ENCODE peak calls at places on chromosomes 7 and 10, in five cellular contexts. K, C, U, L and J are unnamed samples.

GRCh38 chr10:71372882-71373495 is 23.7 kb upstream of the CDH23 start:
- DNase-seq in K (no peak), C (no peak), U (no peak), L (no peak), J (no peak)

GRCh38 chr10:63711866-63712716 is 190.9 kb downstream of the REEP3 start:
- DNase-seq in K (peak; percentile 22), C (peak; percentile 100), U (no peak), L (no peak), J (peak; percentile 94)

GRCh38 chr7:142299226-142299625 is 41.4 kb upstream of the PRSS58 start:
- DNase-seq in K (no peak), C (no peak), U (no peak), L (no peak), J (no peak)

GRCh38 chr10:131771634-131772358 is 129.0 kb upstream of the PPP2R2D start:
- DNase-seq in K (no peak), C (no peak), U (no peak), L (no peak), J (peak; percentile 74)

GRCh38 chr7:122070062-122070461 is 74.0 kb downstream of the AASS start:
- DNase-seq in K (no peak), C (no peak), U (no peak), L (no peak), J (no peak)

GRCh38 chr10:30990351-30990750 is 41.3 kb downstream of the ZNF438 start:
- DNase-seq in K (no peak), C (no peak), U (no peak), L (no peak), J (no peak)

GRCh38 chr7:80659120-80660055 is 20.9 kb downstream of the CD36 start:
- DNase-seq in K (no peak), C (peak; percentile 43), U (no peak), L (no peak), J (no peak)

GRCh38 chr7:81079736-81080135 is 160.9 kb upstream of the SEMA3C start:
- DNase-seq in K (no peak), C (no peak), U (no peak), L (no peak), J (no peak)

GRCh38 chr7:152512711-152513110 is 76.9 kb upstream of the KMT2C start:
- DNase-seq in K (no peak), C (no peak), U (no peak), L (no peak), J (no peak)

GRCh38 chr7:41501466-41501865 is 201.4 kb downstream of the INHBA start:
- DNase-seq in K (no peak), C (no peak), U (no peak), L (no peak), J (no peak)

GRCh38 chr10:21020545-21020944 is 123.4 kb upstream of the NEBL start:
- DNase-seq in K (no peak), C (peak; percentile 50), U (no peak), L (peak; percentile 61), J (no peak)

GRCh38 chr10:130021373-130021950 is 57.4 kb upstream of the EBF3 start:
- DNase-seq in K (no peak), C (no peak), U (no peak), L (no peak), J (no peak)

GRCh38 chr7:10429516-10429915 is 544.2 kb upstream of the PHF14 start:
- DNase-seq in K (no peak), C (no peak), U (no peak), L (no peak), J (no peak)

GRCh38 chr7:138449580-138449979 is 10.5 kb upstream of the TRIM24 start:
- DNase-seq in K (no peak), C (no peak), U (no peak), L (peak; percentile 69), J (no peak)

GRCh38 chr10:22805304-22805703 is 90.9 kb upstream of the PIP4K2A start:
- DNase-seq in K (peak; percentile 42), C (peak; percentile 42), U (no peak), L (no peak), J (no peak)

GRCh38 chr7:136925556-136925955 is 57.1 kb downstream of the CHRM2 start:
- DNase-seq in K (no peak), C (no peak), U (no peak), L (no peak), J (no peak)

GRCh38 chr10:69088801-69089501 is 1.0 kb downstream of the SRGN start:
- DNase-seq in K (no peak), C (peak; percentile 49), U (no peak), L (no peak), J (no peak)

GRCh38 chr10:30985552-30985951 is 46.1 kb downstream of the ZNF438 start:
- DNase-seq in K (no peak), C (no peak), U (no peak), L (no peak), J (no peak)

GRCh38 chr7:128682125-128682524 is 10.0 kb downstream of the GARIN1A start:
- DNase-seq in K (no peak), C (no peak), U (no peak), L (no peak), J (no peak)

GRCh38 chr10:102254426-102254825 is 9.1 kb downstream of the GBF1 start:
- DNase-seq in K (no peak), C (no peak), U (no peak), L (no peak), J (no peak)

GRCh38 chr7:120473352-120473751 is 200.4 kb downstream of the KCND2 start:
- DNase-seq in K (no peak), C (no peak), U (no peak), L (no peak), J (no peak)

GRCh38 chr7:102279537-102280400 is 6.9 kb upstream of the SH2B2 start:
- DNase-seq in K (no peak), C (peak; percentile 38), U (peak; percentile 34), L (peak; percentile 79), J (no peak)

GRCh38 chr10:58651040-58651439 is 138.4 kb downstream of the BICC1 start:
- DNase-seq in K (no peak), C (no peak), U (no peak), L (no peak), J (no peak)

GRCh38 chr7:36971515-36972139 is 247.3 kb upstream of the AOAH start:
- DNase-seq in K (no peak), C (peak; percentile 3), U (no peak), L (no peak), J (no peak)

GRCh38 chr7:150903627-150904026 is 51.3 kb downstream of the AOC1 start:
- DNase-seq in K (no peak), C (peak; percentile 47), U (no peak), L (no peak), J (no peak)

GRCh38 chr10:86795353-86795752 is 38.9 kb downstream of the BMPR1A start:
- DNase-seq in K (no peak), C (no peak), U (no peak), L (no peak), J (no peak)

GRCh38 chr7:483656-484364 is 35.8 kb downstream of the PDGFA start:
- DNase-seq in K (no peak), C (no peak), U (no peak), L (no peak), J (no peak)

GRCh38 chr10:14146501-14146900 is 184.2 kb downstream of the FRMD4A start:
- DNase-seq in K (no peak), C (no peak), U (no peak), L (no peak), J (no peak)

GRCh38 chr10:119502214-119502613 is 40.3 kb downstream of the RGS10 start:
- DNase-seq in K (no peak), C (peak; percentile 65), U (peak; percentile 70), L (peak; percentile 83), J (no peak)

GRCh38 chr10:5564537-5565204 is 39.9 kb downstream of the CALML3 start:
- DNase-seq in K (no peak), C (no peak), U (no peak), L (peak; percentile 40), J (peak; percentile 49)

GRCh38 chr7:22184549-22185199 is 172.3 kb downstream of the RAPGEF5 start:
- DNase-seq in K (no peak), C (no peak), U (no peak), L (no peak), J (no peak)

GRCh38 chr7:131300572-131301466 is 26.9 kb upstream of the MKLN1 start:
- DNase-seq in K (no peak), C (no peak), U (no peak), L (no peak), J (no peak)

GRCh38 chr10:123146892-123147634 is 873 bp upstream of the HMX2 start:
- DNase-seq in K (no peak), C (no peak), U (no peak), L (no peak), J (no peak)

GRCh38 chr10:121553861-121554264 is 44.4 kb downstream of the FGFR2 start:
- DNase-seq in K (no peak), C (peak; percentile 33), U (no peak), L (no peak), J (peak; percentile 36)

GRCh38 chr10:46547331-46547880 is 9.1 kb downstream of the GPRIN2 start:
- DNase-seq in K (no peak), C (no peak), U (no peak), L (peak; percentile 49), J (no peak)